ENCODE peak calls at places on chromosomes 3 and 15, in seven cellular contexts. K is activated gamma-delta T cell treated with Interleukin-2 at 50 U/mL for 16 hours; V is cardiac fibroblast; L is germinal center; Z is tibial artery; I is stimulated activated CD8-positive, alpha-beta memory T cell treated with anti-CD3 and anti-CD28 coated beads, Interleukin-4, amount 100 ng/mL, for 4 hours; Y is activated T-cell treated with anti-CD3 and anti-CD28 coated beads, Interleukin-2, amount 50 U/mL, for 1 hour. D is an unnamed sample.

GRCh38 chr3:112390783-112391641 is 58.1 kb downstream of the CD200 start:
- DNase-seq in Y (no peak), Z (no peak), I (no peak), L (no peak), V (peak), K (no peak), D (peak)

GRCh38 chr15:89303986-89304385 is 30.6 kb downstream of the POLG start:
- DNase-seq in Y (no peak), Z (no peak), V (no peak), K (no peak), I (no peak), L (no peak), D (no peak)

GRCh38 chr3:47650294-47650693 is 71.6 kb upstream of the CSPG5 start:
- DNase-seq in L (no peak), K (no peak), Z (no peak), I (no peak), V (no peak), Y (no peak), D (no peak)

GRCh38 chr15:82543155-82543554 is 2.9 kb upstream of the RPS17 start:
- DNase-seq in Y (no peak), K (no peak), L (no peak), V (peak), Z (no peak), I (no peak), D (no peak)

GRCh38 chr3:170205302-170205701 is 16.9 kb upstream of the PRKCI start:
- DNase-seq in L (no peak), Y (no peak), I (no peak), K (no peak), Z (no peak), V (peak), D (no peak)

GRCh38 chr15:70093481-70094309 is 4.0 kb downstream of the TLE3 start:
- DNase-seq in Y (peak), Z (peak), V (peak), K (no peak), I (no peak), L (no peak), D (peak)

GRCh38 chr3:196995027-196995426 is 26.4 kb upstream of the PIGZ start:
- DNase-seq in V (no peak), Y (no peak), L (no peak), I (no peak), K (no peak), Z (no peak), D (no peak)

GRCh38 chr15:101614761-101615160 is 37.4 kb downstream of the TM2D3 start:
- DNase-seq in L (no peak), Z (no peak), I (no peak), Y (no peak), V (no peak), K (no peak), D (no peak)

GRCh38 chr3:65425880-65426279 is 612.8 kb downstream of the MAGI1 start:
- DNase-seq in I (no peak), Y (no peak), Z (no peak), K (no peak), L (no peak), V (peak), D (peak)

GRCh38 chr3:196942915-196943277 is 568 bp upstream of the NCBP2 start:
- DNase-seq in V (peak), Y (no peak), K (no peak), I (no peak), Z (no peak), L (no peak), D (peak)

GRCh38 chr3:41997702-41998551 is 36.0 kb upstream of the ULK4 start:
- DNase-seq in Y (no peak), L (peak), K (no peak), Z (no peak), V (peak), I (no peak), D (peak)

GRCh38 chr3:3902156-3902555 is 102.9 kb downstream of the LRRN1 start:
- DNase-seq in Z (no peak), I (no peak), K (no peak), Y (no peak), V (no peak), L (no peak), D (no peak)

GRCh38 chr3:98440283-98440682 is 22.7 kb upstream of the OR5K1 start:
- DNase-seq in K (no peak), I (no peak), Y (no peak), L (no peak), Z (no peak), V (no peak), D (no peak)

GRCh38 chr3:187889601-187890404 is 144.5 kb upstream of the BCL6 start:
- DNase-seq in Z (peak), L (peak), K (no peak), Y (no peak), I (no peak), V (peak), D (peak)

GRCh38 chr15:33656090-33656670 is 312.1 kb upstream of the CHRM5 start:
- DNase-seq in K (no peak), V (no peak), L (no peak), Y (no peak), Z (no peak), I (no peak), D (no peak)

GRCh38 chr15:95259513-95259912 is 1028.2 kb downstream of the MCTP2 start:
- DNase-seq in Z (peak), I (peak), L (peak), Y (peak), K (peak), V (peak), D (peak)

GRCh38 chr3:184491011-184491576 is 70.5 kb upstream of the EPHB3 start:
- DNase-seq in K (no peak), Z (no peak), I (no peak), Y (no peak), V (no peak), L (no peak), D (no peak)

D was measured in cardiac muscle cell.